ENCODE peak calls at places on chromosomes 6 and 20, in four cellular contexts. One of them, this sample, is unnamed.

GRCh38 chr6:119147101-119148053 is 68.9 kb upstream of the FAM184A start:
- DNase-seq in hepatocyte: peak; percentile 86
- DNase-seq in brain microvascular endothelial cell: peak; percentile 98
- DNase-seq in cardiac fibroblast: peak; percentile 97
- DNase-seq in this sample: no peak

GRCh38 chr20:63628246-63628975 is 1.5 kb upstream of the GMEB2 start:
- DNase-seq in cardiac fibroblast: peak; percentile 85
- DNase-seq in brain microvascular endothelial cell: peak; percentile 52
- DNase-seq in hepatocyte: no peak
- DNase-seq in this sample: peak; percentile 40

GRCh38 chr6:80343511-80343910 is 237.0 kb downstream of the BCKDHB start:
- DNase-seq in brain microvascular endothelial cell: peak; percentile 23
- DNase-seq in hepatocyte: no peak
- DNase-seq in cardiac fibroblast: peak; percentile 24
- DNase-seq in this sample: no peak

GRCh38 chr6:121413831-121414368 is 21.5 kb upstream of the GJA1 start:
- DNase-seq in brain microvascular endothelial cell: no peak
- DNase-seq in hepatocyte: no peak
- DNase-seq in cardiac fibroblast: peak; percentile 6
- DNase-seq in this sample: no peak

GRCh38 chr6:111651185-111652034 is 45.7 kb upstream of the TRAF3IP2 start:
- DNase-seq in hepatocyte: no peak
- DNase-seq in cardiac fibroblast: no peak
- DNase-seq in brain microvascular endothelial cell: no peak
- DNase-seq in this sample: no peak

GRCh38 chr6:96466149-96466863 is 55.3 kb upstream of the UFL1 start:
- DNase-seq in cardiac fibroblast: no peak
- DNase-seq in hepatocyte: no peak
- DNase-seq in brain microvascular endothelial cell: no peak
- DNase-seq in this sample: no peak

GRCh38 chr6:135358251-135358821 is 139.2 kb downstream of the AHI1 start:
- DNase-seq in brain microvascular endothelial cell: peak; percentile 77
- DNase-seq in hepatocyte: no peak
- DNase-seq in cardiac fibroblast: peak; percentile 98
- DNase-seq in this sample: no peak

GRCh38 chr6:27765028-27765427 is 147.2 kb downstream of the OR2B2 start:
- DNase-seq in brain microvascular endothelial cell: no peak
- DNase-seq in hepatocyte: no peak
- DNase-seq in cardiac fibroblast: no peak
- DNase-seq in this sample: no peak

GRCh38 chr6:170208171-170208601 is 82.7 kb downstream of the DLL1 start:
- DNase-seq in cardiac fibroblast: no peak
- DNase-seq in brain microvascular endothelial cell: no peak
- DNase-seq in hepatocyte: no peak
- DNase-seq in this sample: peak; percentile 79

GRCh38 chr6:49986551-49986950 is 17.1 kb upstream of the DEFB113 start:
- DNase-seq in brain microvascular endothelial cell: no peak
- DNase-seq in hepatocyte: no peak
- DNase-seq in cardiac fibroblast: no peak
- DNase-seq in this sample: no peak

GRCh38 chr20:45779011-45779915 is 12.4 kb downstream of the WFDC3 start:
- DNase-seq in hepatocyte: peak; percentile 83
- DNase-seq in brain microvascular endothelial cell: peak; percentile 98
- DNase-seq in cardiac fibroblast: peak; percentile 99
- DNase-seq in this sample: no peak

GRCh38 chr20:23622839-23623343 is 14.9 kb downstream of the CST3 start:
- DNase-seq in cardiac fibroblast: peak; percentile 96
- DNase-seq in brain microvascular endothelial cell: peak; percentile 89
- DNase-seq in hepatocyte: peak; percentile 83
- DNase-seq in this sample: no peak

GRCh38 chr6:169640347-169640972 is 61.4 kb downstream of the WDR27 start:
- DNase-seq in hepatocyte: no peak
- DNase-seq in cardiac fibroblast: no peak
- DNase-seq in brain microvascular endothelial cell: no peak
- DNase-seq in this sample: no peak

GRCh38 chr20:10433623-10434466 is at the start of gene MKKS:
- DNase-seq in cardiac fibroblast: peak; percentile 94
- DNase-seq in brain microvascular endothelial cell: peak; percentile 85
- DNase-seq in hepatocyte: peak; percentile 96
- DNase-seq in this sample: peak; percentile 95

GRCh38 chr20:38227578-38228360 is 32.8 kb downstream of the KIAA1755 start:
- DNase-seq in brain microvascular endothelial cell: no peak
- DNase-seq in hepatocyte: no peak
- DNase-seq in cardiac fibroblast: no peak
- DNase-seq in this sample: peak; percentile 72

GRCh38 chr6:2848851-2849250 is 7.2 kb upstream of the SERPINB1 start:
- DNase-seq in brain microvascular endothelial cell: no peak
- DNase-seq in cardiac fibroblast: no peak
- DNase-seq in hepatocyte: no peak
- DNase-seq in this sample: no peak

GRCh38 chr6:37985355-37985754 is 165.8 kb downstream of the ZFAND3 start:
- DNase-seq in brain microvascular endothelial cell: no peak
- DNase-seq in hepatocyte: no peak
- DNase-seq in cardiac fibroblast: no peak
- DNase-seq in this sample: peak; percentile 75

GRCh38 chr6:2589171-2589661 is 161.5 kb downstream of the MYLK4 start:
- DNase-seq in brain microvascular endothelial cell: no peak
- DNase-seq in cardiac fibroblast: no peak
- DNase-seq in hepatocyte: peak; percentile 81
- DNase-seq in this sample: peak; percentile 61

GRCh38 chr6:160042788-160043301 is 74.0 kb downstream of the IGF2R start:
- DNase-seq in brain microvascular endothelial cell: peak; percentile 67
- DNase-seq in hepatocyte: no peak
- DNase-seq in cardiac fibroblast: peak; percentile 82
- DNase-seq in this sample: no peak

GRCh38 chr6:7730852-7731251 is 5.0 kb downstream of the BMP6 start:
- DNase-seq in hepatocyte: no peak
- DNase-seq in brain microvascular endothelial cell: peak; percentile 88
- DNase-seq in cardiac fibroblast: peak; percentile 98
- DNase-seq in this sample: no peak

GRCh38 chr6:23174781-23175361 is 605.5 kb downstream of the HDGFL1 start:
- DNase-seq in hepatocyte: no peak
- DNase-seq in brain microvascular endothelial cell: peak; percentile 91
- DNase-seq in cardiac fibroblast: peak; percentile 93
- DNase-seq in this sample: no peak

GRCh38 chr6:43113431-43114260 is 37.5 kb downstream of the PTK7 start:
- DNase-seq in cardiac fibroblast: no peak
- DNase-seq in brain microvascular endothelial cell: no peak
- DNase-seq in hepatocyte: no peak
- DNase-seq in this sample: peak; percentile 56

GRCh38 chr6:41017663-41018062 is 21.4 kb downstream of the UNC5CL start:
- DNase-seq in brain microvascular endothelial cell: no peak
- DNase-seq in hepatocyte: no peak
- DNase-seq in cardiac fibroblast: no peak
- DNase-seq in this sample: no peak

GRCh38 chr6:41025966-41026365 is 13.1 kb downstream of the UNC5CL start:
- DNase-seq in cardiac fibroblast: no peak
- DNase-seq in hepatocyte: no peak
- DNase-seq in brain microvascular endothelial cell: no peak
- DNase-seq in this sample: no peak

GRCh38 chr6:41021832-41022231 is 17.2 kb downstream of the UNC5CL start:
- DNase-seq in hepatocyte: peak; percentile 51
- DNase-seq in cardiac fibroblast: peak; percentile 28
- DNase-seq in brain microvascular endothelial cell: no peak
- DNase-seq in this sample: no peak

GRCh38 chr6:41023114-41023513 is 15.9 kb downstream of the UNC5CL start:
- DNase-seq in cardiac fibroblast: no peak
- DNase-seq in brain microvascular endothelial cell: no peak
- DNase-seq in hepatocyte: no peak
- DNase-seq in this sample: no peak

DNA sequence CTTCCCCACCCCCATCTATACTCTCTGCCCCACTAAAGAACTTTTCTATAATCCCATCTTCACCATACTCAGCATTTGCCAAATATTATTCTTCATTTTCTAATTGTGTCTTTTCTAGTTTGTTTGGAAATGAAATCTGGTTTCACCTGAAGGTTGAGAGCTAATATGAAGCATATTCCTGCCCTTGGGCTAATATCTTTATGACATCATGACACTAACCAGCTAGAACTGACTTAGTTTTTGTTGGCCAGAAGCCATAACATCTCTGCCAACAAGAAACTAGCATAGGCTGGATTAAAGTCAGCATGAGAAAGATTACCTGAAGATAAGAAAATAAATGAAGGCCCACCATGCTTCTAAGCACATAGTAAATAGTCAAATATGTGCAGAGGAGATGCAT is 16.7 kb downstream of the UNC5CL start:
- DNase-seq in brain microvascular endothelial cell: peak; percentile 5
- DNase-seq in cardiac fibroblast: peak; percentile 19
- DNase-seq in hepatocyte: peak; percentile 42
- DNase-seq in this sample: no peak
- TF ChIP-seq CTCF in brain microvascular endothelial cell: no peak
- TF ChIP-seq CTCF in cardiac fibroblast: no peak
- TF ChIP-seq CTCF in hepatocyte: no peak
- TF ChIP-seq CTCF in this sample: no peak

GRCh38 chr20:13486694-13487093 is 152.0 kb downstream of the TASP1 start:
- DNase-seq in hepatocyte: no peak
- DNase-seq in brain microvascular endothelial cell: no peak
- DNase-seq in cardiac fibroblast: peak; percentile 11
- DNase-seq in this sample: no peak

GRCh38 chr20:13494019-13494418 is 144.7 kb downstream of the TASP1 start:
- DNase-seq in hepatocyte: no peak
- DNase-seq in cardiac fibroblast: peak; percentile 47
- DNase-seq in brain microvascular endothelial cell: no peak
- DNase-seq in this sample: no peak

GRCh38 chr20:13487202-13487601 is 151.5 kb downstream of the TASP1 start:
- DNase-seq in cardiac fibroblast: no peak
- DNase-seq in hepatocyte: no peak
- DNase-seq in brain microvascular endothelial cell: no peak
- DNase-seq in this sample: no peak

GRCh38 chr20:13493143-13493542 is 145.6 kb downstream of the TASP1 start:
- DNase-seq in brain microvascular endothelial cell: no peak
- DNase-seq in cardiac fibroblast: no peak
- DNase-seq in hepatocyte: no peak
- DNase-seq in this sample: no peak

GRCh38 chr20:13492001-13492480 is 146.7 kb downstream of the TASP1 start:
- DNase-seq in hepatocyte: peak; percentile 13
- DNase-seq in cardiac fibroblast: peak; percentile 90
- DNase-seq in brain microvascular endothelial cell: peak; percentile 4
- DNase-seq in this sample: no peak
- TF ChIP-seq CTCF in hepatocyte: no peak
- TF ChIP-seq CTCF in cardiac fibroblast: peak; percentile 10
- TF ChIP-seq CTCF in brain microvascular endothelial cell: no peak
- TF ChIP-seq CTCF in this sample: no peak

GRCh38 chr6:158636778-158637177 is 7.8 kb downstream of the DYNLT1 start:
- DNase-seq in cardiac fibroblast: no peak
- DNase-seq in brain microvascular endothelial cell: no peak
- DNase-seq in hepatocyte: no peak
- DNase-seq in this sample: no peak
- TF ChIP-seq CTCF in cardiac fibroblast: no peak
- TF ChIP-seq CTCF in brain microvascular endothelial cell: no peak
- TF ChIP-seq CTCF in hepatocyte: no peak
- TF ChIP-seq CTCF in this sample: no peak

GRCh38 chr6:113094781-113095180 is 747.7 kb downstream of the RFPL4B start:
- DNase-seq in brain microvascular endothelial cell: peak; percentile 34
- DNase-seq in cardiac fibroblast: peak; percentile 51
- DNase-seq in hepatocyte: no peak
- DNase-seq in this sample: no peak

GRCh38 chr6:113083947-113084346 is 736.8 kb downstream of the RFPL4B start:
- DNase-seq in hepatocyte: no peak
- DNase-seq in brain microvascular endothelial cell: no peak
- DNase-seq in cardiac fibroblast: no peak
- DNase-seq in this sample: no peak

GRCh38 chr6:113092795-113093194 is 745.7 kb downstream of the RFPL4B start:
- DNase-seq in hepatocyte: no peak
- DNase-seq in brain microvascular endothelial cell: no peak
- DNase-seq in cardiac fibroblast: no peak
- DNase-seq in this sample: no peak

DNA sequence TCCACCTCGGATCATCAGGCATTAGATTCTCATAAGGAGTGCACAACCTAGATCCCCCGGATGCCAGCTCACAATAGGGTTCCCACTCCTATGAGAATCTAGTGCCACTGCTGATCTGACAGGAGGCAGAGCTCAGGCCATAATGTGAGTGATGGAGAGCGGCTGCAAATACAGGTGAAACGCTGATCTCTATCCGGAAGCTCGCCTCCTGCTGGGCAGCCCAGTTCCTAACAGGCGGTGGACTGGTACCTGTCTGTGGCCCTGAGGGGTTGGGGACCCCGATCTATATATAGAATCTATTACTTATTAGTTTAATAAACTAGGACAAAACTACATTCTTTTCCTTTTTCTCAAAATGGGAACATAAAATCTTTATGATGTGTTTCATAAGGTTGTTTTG is 741.9 kb downstream of the RFPL4B start:
- DNase-seq in cardiac fibroblast: no peak
- DNase-seq in brain microvascular endothelial cell: no peak
- DNase-seq in hepatocyte: no peak
- DNase-seq in this sample: no peak
- TF ChIP-seq CTCF in cardiac fibroblast: peak; percentile 4
- TF ChIP-seq CTCF in brain microvascular endothelial cell: no peak
- TF ChIP-seq CTCF in hepatocyte: no peak
- TF ChIP-seq CTCF in this sample: peak; percentile 39

GRCh38 chr6:90719321-90720195 is 132.7 kb upstream of the MAP3K7 start:
- DNase-seq in cardiac fibroblast: no peak
- DNase-seq in brain microvascular endothelial cell: no peak
- DNase-seq in hepatocyte: no peak
- DNase-seq in this sample: no peak
- TF ChIP-seq CTCF in cardiac fibroblast: no peak
- TF ChIP-seq CTCF in brain microvascular endothelial cell: no peak
- TF ChIP-seq CTCF in hepatocyte: no peak
- TF ChIP-seq CTCF in this sample: no peak